ENCODE peak calls at places on chromosomes 6 and 20, in five cellular contexts. H, A, K, I and C are unnamed samples. For H3K27me3, the result is how much of the 10 kb centered on the place peaks cover.

GRCh38 chr20:42649716-42650115 is 540.0 kb downstream of the PTPRT start:
- DNase-seq in K (no peak), I (no peak), A (no peak), H (no peak), C (no peak)

GRCh38 chr6:89468998-89469397 is 36.0 kb downstream of the ANKRD6 start:
- DNase-seq in K (no peak), H (no peak), I (no peak), A (no peak), C (no peak)

GRCh38 chr6:137723273-137724017 is 143.6 kb upstream of the TNFAIP3 start:
- DNase-seq in I (no peak), H (no peak), K (no peak), A (no peak), C (no peak)

GRCh38 chr6:163827157-163827556 is 412.6 kb downstream of the QKI start:
- DNase-seq in A (no peak), K (no peak), I (no peak), H (no peak), C (no peak)

GRCh38 chr6:7343546-7344475 is 30.8 kb upstream of the SSR1 start:
- DNase-seq in I (no peak), K (no peak), A (no peak), H (no peak), C (no peak)

GRCh38 chr6:14799928-14800327 is 445.9 kb upstream of the JARID2 start:
- DNase-seq in I (peak), H (no peak), K (peak), A (no peak), C (no peak)

GRCh38 chr6:75334266-75335040 is 49.9 kb upstream of the TMEM30A start:
- DNase-seq in K (no peak), H (no peak), I (peak), A (no peak), C (no peak)

GRCh38 chr6:157556671-157557430 is 175.9 kb downstream of the ZDHHC14 start:
- DNase-seq in I (no peak), A (peak), K (peak), H (no peak), C (no peak)

GRCh38 chr20:856361-856775 is 22.9 kb downstream of the FAM110A start:
- DNase-seq in I (peak), H (no peak), A (no peak), K (no peak), C (no peak)

GRCh38 chr6:81614292-81614691 is 138.2 kb downstream of the TENT5A start:
- DNase-seq in K (no peak), A (no peak), I (peak), H (no peak), C (no peak)

GRCh38 chr6:135860361-135860760 is 8.9 kb downstream of the PDE7B start:
- DNase-seq in H (no peak), I (no peak), A (no peak), K (no peak), C (no peak)
- H3K27me3 ChIP-seq in H (under half), I (under half), A (under half), K (under half), C (under half)

GRCh38 chr20:9508240-9508661 is 6.1 kb upstream of the LAMP5 start:
- DNase-seq in I (no peak), A (no peak), H (no peak), K (no peak), C (no peak)

GRCh38 chr20:9507544-9508239 is 6.7 kb upstream of the LAMP5 start:
- DNase-seq in A (no peak), K (no peak), I (no peak), H (no peak), C (no peak)

GRCh38 chr20:9510926-9511325 is 3.5 kb upstream of the LAMP5 start:
- DNase-seq in A (no peak), I (no peak), K (no peak), H (no peak), C (no peak)

GRCh38 chr20:9506964-9507369 is 7.4 kb upstream of the LAMP5 start:
- DNase-seq in A (no peak), I (no peak), K (no peak), H (no peak), C (no peak)

GRCh38 chr20:9508696-9509178 is 5.7 kb upstream of the LAMP5 start:
- DNase-seq in H (no peak), I (no peak), A (no peak), K (no peak), C (no peak)
- H3K27me3 ChIP-seq in H (under half), I (half or more), A (under half), K (under half), C (half or more)

DNA sequence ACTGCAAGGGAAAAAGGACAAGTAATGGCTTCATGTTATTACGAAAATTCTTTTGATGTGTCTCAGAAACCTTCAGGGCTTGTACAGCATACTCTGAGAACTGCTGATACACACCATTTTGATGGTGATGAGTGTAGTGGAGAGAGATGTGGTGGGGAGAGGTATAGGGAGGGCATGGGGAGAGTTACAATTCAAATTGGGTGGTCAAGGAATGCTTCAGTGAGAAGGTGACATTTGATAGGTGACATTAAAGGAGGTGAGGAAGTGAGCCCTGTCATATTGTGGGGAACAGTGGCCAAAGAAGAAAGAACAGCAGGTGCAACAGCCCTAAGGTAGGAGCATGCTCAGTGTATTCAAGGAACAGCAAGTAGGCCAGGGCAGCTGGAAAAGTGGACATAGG is 318.9 kb downstream of the CLIC5 start:
- DNase-seq in K (no peak), I (no peak), A (no peak), H (no peak), C (no peak)
- H3K27me3 ChIP-seq in K (under half), I (under half), A (under half), H (under half), C (under half)

GRCh38 chr20:2749343-2749950 is 51.0 kb downstream of the CPXM1 start:
- DNase-seq in I (no peak), A (no peak), K (no peak), H (no peak), C (peak)
- H3K27me3 ChIP-seq in I (half or more), A (under half), K (under half), H (under half), C (under half)

DNA sequence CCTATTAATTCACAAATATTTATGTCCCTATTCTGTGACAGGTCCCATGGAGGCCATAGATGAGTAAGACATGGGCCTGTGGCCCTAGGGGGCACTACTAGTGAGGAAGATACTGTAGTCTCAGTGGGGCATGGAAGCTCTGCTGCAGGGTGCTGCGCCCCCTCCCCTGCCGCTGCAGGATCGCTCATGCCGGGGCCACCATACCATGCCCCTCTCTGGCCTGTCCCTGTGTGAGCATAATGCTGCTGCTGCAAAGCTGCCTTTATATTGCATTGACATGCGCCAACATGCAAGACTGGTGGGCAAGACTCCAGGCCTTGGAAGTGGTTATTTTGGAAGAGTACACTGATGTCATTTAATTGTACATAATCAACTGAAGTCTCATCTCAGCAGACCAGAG is 60.0 kb downstream of the TOX2 start:
- DNase-seq in A (no peak), H (no peak), K (no peak), I (no peak), C (peak)
- H3K27me3 ChIP-seq in A (under half), H (under half), K (under half), I (under half), C (under half)